ENCODE peak calls at places on chromosomes 5 and 9, in four cellular contexts. A is activated CD4-positive, CD25-positive, alpha-beta regulatory T cell treated with anti-CD3 and anti-CD28 coated beads, Interleukin-2, amount 50 U/mL, for 72 hours; D is RPMI8226; Q is GM03348. V is an unnamed sample.

GRCh38 chr5:135541969-135542502 is 6.3 kb upstream of the NEUROG1 start:
- DNase-seq in Q (no peak), D (no peak), A (no peak), V (no peak)

GRCh38 chr9:72038408-72038807 is 22.0 kb downstream of the C9orf57 start:
- DNase-seq in Q (no peak), A (no peak), D (no peak), V (no peak)

GRCh38 chr9:133099726-133100517 is 21.1 kb downstream of the RALGDS start:
- DNase-seq in Q (no peak), D (no peak), A (no peak), V (no peak)

GRCh38 chr5:10460252-10460906 is 18.7 kb downstream of the ROPN1L start:
- DNase-seq in D (peak; percentile 45), A (no peak), Q (no peak), V (peak; percentile 8)

GRCh38 chr5:124742983-124743533 is 3.4 kb downstream of the ZNF608 start:
- DNase-seq in D (no peak), A (no peak), Q (no peak), V (peak; percentile 50)

GRCh38 chr5:1414311-1415058 is 30.8 kb downstream of the SLC6A3 start:
- DNase-seq in Q (peak; percentile 33), D (peak; percentile 56), A (no peak), V (peak; percentile 56)

GRCh38 chr9:112443200-112443599 is 43.4 kb upstream of the KIAA1958 start:
- DNase-seq in D (peak; percentile 3), Q (peak; percentile 27), A (no peak), V (peak; percentile 39)

GRCh38 chr9:4269872-4270271 is 30.0 kb downstream of the GLIS3 start:
- DNase-seq in A (no peak), D (peak; percentile 3), Q (no peak), V (no peak)

GRCh38 chr5:146745937-146746577 is 132.5 kb downstream of the PPP2R2B start:
- DNase-seq in D (no peak), Q (no peak), A (no peak), V (no peak)

GRCh38 chr9:5480919-5481743 is 29.2 kb upstream of the PDCD1LG2 start:
- DNase-seq in D (no peak), A (no peak), Q (no peak), V (no peak)

GRCh38 chr5:176738851-176739250 is 71.5 kb upstream of the UNC5A start:
- DNase-seq in A (peak; percentile 14), D (no peak), Q (no peak), V (no peak)

GRCh38 chr9:3516667-3517330 is 9.0 kb downstream of the RFX3 start:
- DNase-seq in Q (no peak), D (no peak), A (no peak), V (no peak)

GRCh38 chr9:85984457-85984856 is 43.5 kb downstream of the NAA35 start:
- DNase-seq in A (no peak), Q (no peak), D (no peak), V (no peak)

GRCh38 chr5:159965031-159965837 is 43.7 kb upstream of the TTC1 start:
- DNase-seq in D (peak; percentile 51), A (no peak), Q (peak; percentile 91), V (peak; percentile 42)

GRCh38 chr5:171127314-171127713 is 181.7 kb upstream of the TLX3 start:
- DNase-seq in Q (peak; percentile 11), A (no peak), D (no peak), V (no peak)

GRCh38 chr5:102554728-102555127 is 55.9 kb upstream of the SLCO6A1 start:
- DNase-seq in D (no peak), A (no peak), Q (no peak), V (peak; percentile 1)

GRCh38 chr5:1374030-1374679 is 29.3 kb upstream of the CLPTM1L start:
- DNase-seq in Q (no peak), D (no peak), A (no peak), V (no peak)

GRCh38 chr9:125694478-125694877 is 12.5 kb downstream of the MAPKAP1 start:
- DNase-seq in D (no peak), Q (no peak), A (no peak), V (no peak)

GRCh38 chr5:67301285-67301904 is 104.8 kb upstream of the CD180 start:
- DNase-seq in D (no peak), A (no peak), Q (peak; percentile 69), V (no peak)

GRCh38 chr9:8868632-8869031 is 1069.1 kb upstream of the DMAC1 start:
- DNase-seq in Q (no peak), A (no peak), D (no peak), V (no peak)

GRCh38 chr9:136228107-136228875 is 17.3 kb downstream of the QSOX2 start:
- DNase-seq in A (no peak), D (no peak), Q (peak; percentile 47), V (no peak)

GRCh38 chr5:112165897-112166737 is 253.0 kb downstream of the EPB41L4A start:
- DNase-seq in D (peak; percentile 14), A (no peak), Q (no peak), V (no peak)

V was measured in OCI-LY7.